ENCODE peak calls at places on chromosome 13, in seven cellular contexts. U, C, Q, N, P, G and M are unnamed samples.

GRCh38 chr13:70630247-70630646 is 522.0 kb upstream of the KLHL1 start:
- DNase-seq in U (no peak), C (no peak), Q (no peak), N (no peak), P (no peak), G (no peak), M (no peak)

GRCh38 chr13:97425570-97425969 is 8.4 kb upstream of the RAP2A start:
- DNase-seq in U (no peak), C (no peak), Q (no peak), N (no peak), P (no peak), G (no peak), M (no peak)

GRCh38 chr13:41643502-41643901 is 186.2 kb downstream of the RGCC start:
- DNase-seq in U (no peak), C (no peak), Q (no peak), N (no peak), P (no peak), G (no peak), M (no peak)

GRCh38 chr13:45218689-45219088 is 17.8 kb upstream of the KCTD4 start:
- DNase-seq in U (no peak), C (no peak), Q (no peak), N (no peak), P (no peak), G (no peak), M (no peak)

GRCh38 chr13:43058836-43059235 is 35.5 kb downstream of the DNAJC15 start:
- DNase-seq in U (no peak), C (no peak), Q (no peak), N (no peak), P (no peak), G (no peak), M (no peak)

GRCh38 chr13:31913459-31913858 is 118.1 kb upstream of the FRY start:
- DNase-seq in U (no peak), C (no peak), Q (no peak), N (no peak), P (no peak), G (peak; percentile 60), M (no peak)

GRCh38 chr13:100100115-100100879 is 11.4 kb downstream of the PCCA start:
- DNase-seq in U (peak; percentile 43), C (no peak), Q (no peak), N (no peak), P (no peak), G (peak; percentile 48), M (no peak)

GRCh38 chr13:30792257-30793000 is 57.1 kb downstream of the ALOX5AP start:
- DNase-seq in U (peak; percentile 92), C (no peak), Q (peak; percentile 60), N (no peak), P (peak; percentile 43), G (peak; percentile 98), M (peak; percentile 67)

GRCh38 chr13:44921478-44921877 is 67.8 kb downstream of the NUFIP1 start:
- DNase-seq in U (no peak), C (no peak), Q (no peak), N (no peak), P (no peak), G (peak; percentile 16), M (no peak)

GRCh38 chr13:49516467-49516866 is 20.7 kb downstream of the PHF11 start:
- DNase-seq in U (no peak), C (no peak), Q (no peak), N (no peak), P (no peak), G (no peak), M (no peak)

GRCh38 chr13:114064516-114065140 is 67.8 kb downstream of the RASA3 start:
- DNase-seq in U (peak; percentile 27), C (no peak), Q (no peak), N (no peak), P (peak; percentile 79), G (peak; percentile 66), M (peak; percentile 89)

GRCh38 chr13:21243045-21243842 is 66.8 kb downstream of the MRPL57 start:
- DNase-seq in U (no peak), C (no peak), Q (no peak), N (no peak), P (no peak), G (no peak), M (no peak)

GRCh38 chr13:94550030-94550738 is 45.8 kb downstream of the TGDS start:
- DNase-seq in U (no peak), C (no peak), Q (no peak), N (no peak), P (no peak), G (peak; percentile 80), M (no peak)

GRCh38 chr13:26946675-26947342 is 186.2 kb upstream of the GPR12 start:
- DNase-seq in U (peak; percentile 59), C (no peak), Q (peak; percentile 66), N (no peak), P (peak; percentile 29), G (peak; percentile 70), M (no peak)

GRCh38 chr13:95620498-95621140 is 23.9 kb downstream of the DZIP1 start:
- DNase-seq in U (no peak), C (no peak), Q (no peak), N (no peak), P (no peak), G (no peak), M (no peak)

GRCh38 chr13:36999054-36999927 is at the start of gene ALG5:
- DNase-seq in U (peak; percentile 91), C (peak; percentile 82), Q (peak; percentile 85), N (peak; percentile 53), P (peak; percentile 91), G (peak; percentile 94), M (peak; percentile 95)

GRCh38 chr13:40120781-40121180 is 465.3 kb downstream of the COG6 start:
- DNase-seq in U (no peak), C (no peak), Q (no peak), N (no peak), P (no peak), G (peak; percentile 84), M (no peak)

GRCh38 chr13:51453308-51453958 is 597 bp upstream of the INTS6 start:
- DNase-seq in U (no peak), C (peak; percentile 68), Q (peak; percentile 66), N (no peak), P (no peak), G (peak; percentile 87), M (peak; percentile 88)

GRCh38 chr13:41614671-41615519 is 157.5 kb downstream of the RGCC start:
- DNase-seq in U (no peak), C (no peak), Q (no peak), N (no peak), P (no peak), G (peak; percentile 74), M (no peak)

GRCh38 chr13:89343165-89343564 is 1672.0 kb downstream of the SLITRK5 start:
- DNase-seq in U (no peak), C (no peak), Q (no peak), N (no peak), P (no peak), G (no peak), M (no peak)

GRCh38 chr13:80509264-80509663 is 168.3 kb upstream of the SPRY2 start:
- DNase-seq in U (no peak), C (no peak), Q (no peak), N (no peak), P (no peak), G (no peak), M (no peak)

GRCh38 chr13:44404261-44405139 is 30.9 kb downstream of the SERP2 start:
- DNase-seq in U (no peak), C (no peak), Q (no peak), N (no peak), P (no peak), G (no peak), M (no peak)

GRCh38 chr13:30881191-30881651 is 24.9 kb upstream of the MEDAG start:
- DNase-seq in U (no peak), C (no peak), Q (no peak), N (no peak), P (no peak), G (peak; percentile 48), M (no peak)

GRCh38 chr13:41017744-41018582 is 1.2 kb downstream of the ELF1 start:
- DNase-seq in U (no peak), C (no peak), Q (no peak), N (no peak), P (no peak), G (no peak), M (no peak)

GRCh38 chr13:113920606-113921306 is 53.1 kb downstream of the C13orf46 start:
- DNase-seq in U (no peak), C (no peak), Q (no peak), N (no peak), P (no peak), G (no peak), M (peak; percentile 32)

GRCh38 chr13:111080642-111081041 is 34.5 kb upstream of the ARHGEF7 start:
- DNase-seq in U (no peak), C (no peak), Q (no peak), N (no peak), P (no peak), G (no peak), M (no peak)

GRCh38 chr13:112200200-112200599 is 133.3 kb downstream of the SOX1 start:
- DNase-seq in U (no peak), C (no peak), Q (no peak), N (no peak), P (no peak), G (no peak), M (no peak)

GRCh38 chr13:46812398-46812797 is 15.4 kb upstream of the ESD start:
- DNase-seq in U (no peak), C (no peak), Q (no peak), N (no peak), P (no peak), G (peak; percentile 12), M (no peak)